ENCODE peak calls at places on chromosomes 5 and 9, in five cellular contexts. V is IMR-90; O is tibial nerve; X is CD4-positive, alpha-beta T cell; N is nephron progenitor cell. Z is an unnamed sample.

GRCh38 chr9:93648181-93648580 is 71.8 kb downstream of the PHF2 start:
- DNase-seq in N (no peak), V (no peak), O (no peak), X (no peak), Z (no peak)

GRCh38 chr5:92403308-92403707 is 1020.2 kb upstream of the ARRDC3 start:
- DNase-seq in V (no peak), O (no peak), X (no peak), N (no peak), Z (no peak)

GRCh38 chr5:24899180-24899579 is 254.4 kb upstream of the CDH10 start:
- DNase-seq in V (no peak), X (no peak), O (no peak), N (no peak), Z (no peak)

GRCh38 chr5:150440948-150441812 is 8.4 kb downstream of the RPS14 start:
- DNase-seq in O (no peak), X (no peak), V (no peak), N (no peak), Z (no peak)

GRCh38 chr9:130172858-130173461 is 756 bp downstream of the NCS1 start:
- DNase-seq in X (peak), O (no peak), N (peak), V (no peak), Z (peak)

GRCh38 chr5:44603496-44604272 is 205.1 kb upstream of the MRPS30 start:
- DNase-seq in V (no peak), N (peak), O (no peak), X (no peak), Z (no peak)

GRCh38 chr5:38672059-38672791 is 115.8 kb upstream of the LIFR start:
- DNase-seq in V (peak), X (no peak), N (no peak), O (no peak), Z (no peak)

GRCh38 chr5:160251406-160252155 is 22.3 kb downstream of the FABP6 start:
- DNase-seq in O (no peak), V (no peak), N (no peak), X (no peak), Z (no peak)

GRCh38 chr9:108117775-108118174 is 628.2 kb upstream of the KLF4 start:
- DNase-seq in V (no peak), O (no peak), N (peak), X (no peak), Z (no peak)

GRCh38 chr5:14036514-14036913 is 92.0 kb upstream of the DNAH5 start:
- DNase-seq in N (no peak), V (peak), O (no peak), X (no peak), Z (peak)

GRCh38 chr5:158313739-158314464 is 455.0 kb upstream of the CLINT1 start:
- DNase-seq in O (no peak), V (no peak), X (no peak), N (no peak), Z (no peak)

GRCh38 chr9:72589684-72590555 is 68.5 kb downstream of the TMC1 start:
- DNase-seq in V (peak), O (no peak), N (no peak), X (no peak), Z (no peak)

GRCh38 chr5:38380522-38380921 is 122.2 kb downstream of the EGFLAM start:
- DNase-seq in V (no peak), N (no peak), X (no peak), O (no peak), Z (no peak)

GRCh38 chr9:4371108-4371507 is 71.2 kb upstream of the GLIS3 start:
- DNase-seq in V (peak), O (no peak), N (no peak), X (no peak), Z (no peak)

GRCh38 chr5:132130918-132131715 is 57.5 kb downstream of the CSF2 start:
- DNase-seq in X (no peak), V (no peak), N (no peak), O (no peak), Z (no peak)

GRCh38 chr5:132136906-132137305 is 63.3 kb downstream of the CSF2 start:
- DNase-seq in N (no peak), X (no peak), V (peak), O (no peak), Z (no peak)

GRCh38 chr5:132132138-132132537 is 58.5 kb downstream of the CSF2 start:
- DNase-seq in V (no peak), X (no peak), N (no peak), O (no peak), Z (no peak)

GRCh38 chr5:132138260-132138659 is 64.7 kb downstream of the CSF2 start:
- DNase-seq in N (no peak), V (peak), X (no peak), O (no peak), Z (no peak)

DNA sequence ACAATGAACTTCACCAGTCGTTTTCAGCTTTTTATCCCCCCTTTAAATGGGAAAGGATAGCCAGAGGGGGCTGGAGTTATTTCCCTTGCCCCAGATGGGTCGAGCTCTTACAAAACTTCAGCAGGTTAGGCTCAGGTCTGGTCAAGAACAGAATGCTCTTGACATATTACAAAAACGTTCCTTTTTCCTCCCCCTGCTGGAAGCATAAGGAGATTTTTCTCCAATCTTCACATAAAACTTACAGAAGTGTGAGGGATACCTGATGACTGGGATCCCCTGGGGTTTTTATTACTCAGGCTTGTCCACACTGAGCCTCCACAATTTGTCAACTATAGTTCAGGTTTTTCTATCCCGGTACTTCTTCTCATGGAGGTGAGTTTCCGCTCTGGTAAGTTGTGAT is 60.8 kb downstream of the CSF2 start:
- DNase-seq in N (no peak), O (no peak), V (peak), X (no peak), Z (peak)
- TF ChIP-seq CTCF in N (no peak), O (no peak), V (peak), X (peak), Z (peak)

GRCh38 chr5:15948225-15948624 is 231.4 kb downstream of the MARCHF11 start:
- DNase-seq in N (no peak), V (peak), O (no peak), X (no peak), Z (no peak)
- TF ChIP-seq CTCF in N (no peak), V (no peak), O (no peak), X (no peak), Z (no peak)

GRCh38 chr9:14524881-14525515 is 168.2 kb downstream of the ZDHHC21 start:
- DNase-seq in N (no peak), X (no peak), V (no peak), O (no peak), Z (no peak)
- TF ChIP-seq CTCF in N (no peak), X (no peak), V (no peak), O (no peak), Z (no peak)

GRCh38 chr5:72021651-72022357 is 85.5 kb upstream of the MAP1B start:
- DNase-seq in V (no peak), O (no peak), N (no peak), X (no peak), Z (no peak)
- TF ChIP-seq CTCF in V (no peak), O (no peak), N (no peak), X (no peak), Z (no peak)

DNA sequence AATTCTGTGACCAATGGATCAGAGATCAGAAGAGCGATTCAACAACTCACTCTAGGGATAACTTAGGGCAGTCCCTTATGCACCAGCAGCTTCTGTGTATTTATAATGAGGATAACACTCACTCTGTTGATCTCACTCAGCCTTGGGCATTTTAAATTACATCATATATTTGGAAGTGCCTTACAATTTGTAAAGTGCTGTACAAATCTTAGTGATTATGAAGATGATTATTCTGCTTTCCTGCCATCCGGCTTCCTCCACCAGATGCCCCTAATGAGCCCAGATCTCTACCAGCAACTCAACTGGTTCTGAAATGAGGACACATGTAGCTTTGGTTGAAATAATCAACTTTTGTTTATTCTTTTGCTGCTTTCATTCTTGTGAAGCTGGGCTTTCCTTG is 105.3 kb downstream of the PCSK1 start:
- DNase-seq in O (no peak), X (no peak), V (peak), N (no peak), Z (no peak)
- TF ChIP-seq CTCF in O (no peak), X (no peak), V (no peak), N (no peak), Z (no peak)

GRCh38 chr5:82169892-82170291 is 108.3 kb downstream of the RPS23 start:
- DNase-seq in O (no peak), N (no peak), V (no peak), X (no peak), Z (no peak)

GRCh38 chr5:82178378-82178777 is 99.8 kb downstream of the RPS23 start:
- DNase-seq in X (no peak), O (no peak), N (no peak), V (no peak), Z (no peak)

GRCh38 chr5:82176115-82176514 is 102.0 kb downstream of the RPS23 start:
- DNase-seq in N (no peak), X (no peak), V (peak), O (no peak), Z (no peak)

GRCh38 chr5:82174128-82174918 is 103.8 kb downstream of the RPS23 start:
- DNase-seq in O (no peak), V (peak), X (peak), N (peak), Z (peak)

DNA sequence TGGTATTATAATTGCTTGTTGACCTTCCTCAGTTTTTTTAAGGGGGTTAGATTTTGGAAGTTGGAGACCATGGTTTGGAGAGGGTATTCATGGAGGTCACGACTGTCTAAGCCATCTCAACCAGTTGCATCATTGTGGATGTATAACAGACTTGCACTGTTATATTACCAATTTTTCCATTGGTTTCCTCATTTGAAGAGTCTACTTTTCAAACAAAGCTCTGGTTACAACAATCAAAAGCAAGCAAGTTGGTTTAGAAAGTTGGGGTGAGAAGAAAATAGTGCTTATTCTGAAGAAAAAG is 103.3 kb downstream of the RPS23 start:
- DNase-seq in V (no peak), N (no peak), O (no peak), X (no peak), Z (no peak)
- TF ChIP-seq CTCF in V (no peak), N (no peak), O (no peak), X (peak), Z (no peak)